ENCODE peak calls at places on chromosomes 6 and 20, in eight cellular contexts. M is tibial artery, Y is OCI-LY7, Q is GM13977, F is prostate gland, E is fibroblast of villous mesenchyme, V is WERI-Rb-1, H is neural crest cell. B is an unnamed sample.

GRCh38 chr20:17895641-17896246 is 72.8 kb downstream of the SNX5 start:
- DNase-seq in Y (no peak), H (no peak), V (no peak), F (no peak), E (peak; percentile 61), Q (peak; percentile 65), M (peak; percentile 65), B (peak; percentile 93)

GRCh38 chr20:57216669-57217068 is 49.8 kb downstream of the BMP7 start:
- DNase-seq in E (no peak), Y (no peak), F (no peak), V (no peak), Q (no peak), H (no peak), M (no peak), B (no peak)

GRCh38 chr6:3687847-3688246 is 63.7 kb downstream of the PXDC1 start:
- DNase-seq in M (no peak), Y (no peak), V (no peak), E (no peak), Q (no peak), H (no peak), F (no peak), B (no peak)

GRCh38 chr20:59829415-59830106 is 103.9 kb downstream of the SYCP2 start:
- DNase-seq in F (no peak), H (no peak), Q (peak; percentile 7), E (no peak), Y (no peak), V (no peak), M (no peak), B (no peak)

GRCh38 chr6:93300661-93301060 is 118.7 kb downstream of the EPHA7 start:
- DNase-seq in E (no peak), M (no peak), V (no peak), Y (no peak), H (no peak), Q (no peak), F (no peak), B (no peak)

GRCh38 chr6:42627674-42628073 is 63.8 kb downstream of the UBR2 start:
- DNase-seq in M (no peak), Y (no peak), E (no peak), V (no peak), F (no peak), Q (no peak), H (no peak), B (no peak)

GRCh38 chr6:467111-467510 is 75.6 kb downstream of the IRF4 start:
- DNase-seq in F (no peak), Y (no peak), E (no peak), M (no peak), Q (no peak), V (no peak), H (no peak), B (no peak)

GRCh38 chr20:23193985-23194384 is 107.9 kb upstream of the CD93 start:
- DNase-seq in M (no peak), F (no peak), H (no peak), Y (no peak), Q (no peak), E (peak; percentile 21), V (no peak), B (no peak)

GRCh38 chr6:36958775-36959554 is 4.4 kb downstream of the PI16 start:
- DNase-seq in V (no peak), E (no peak), M (no peak), H (no peak), Q (no peak), F (no peak), Y (no peak), B (no peak)

GRCh38 chr6:53741417-53741816 is 53.4 kb upstream of the LRRC1 start:
- DNase-seq in E (peak; percentile 68), V (no peak), Q (no peak), M (no peak), Y (no peak), F (no peak), H (no peak), B (peak; percentile 70)

GRCh38 chr6:139425780-139426179 is 51.3 kb upstream of the CITED2 start:
- DNase-seq in M (no peak), Y (no peak), E (no peak), Q (no peak), V (no peak), H (no peak), F (no peak), B (no peak)

GRCh38 chr6:144360401-144360800 is 75.3 kb downstream of the UTRN start:
- DNase-seq in Q (no peak), H (peak; percentile 14), Y (no peak), E (no peak), M (no peak), V (no peak), F (no peak), B (no peak)

GRCh38 chr20:25984933-25985332 is 288.3 kb upstream of the ZNF337 start:
- DNase-seq in F (no peak), V (no peak), Y (no peak), E (peak; percentile 66), H (no peak), Q (no peak), M (no peak), B (peak; percentile 64)

GRCh38 chr6:12334524-12335130 is 44.5 kb downstream of the EDN1 start:
- DNase-seq in Q (no peak), M (no peak), V (no peak), E (peak; percentile 41), H (no peak), Y (no peak), F (no peak), B (no peak)

GRCh38 chr6:44446626-44447297 is 59.3 kb downstream of the CDC5L start:
- DNase-seq in Q (no peak), M (no peak), E (peak; percentile 93), H (no peak), Y (no peak), V (no peak), F (no peak), B (no peak)

GRCh38 chr6:43669050-43669921 is 18.3 kb downstream of the MRPS18A start:
- DNase-seq in V (no peak), E (peak; percentile 75), F (no peak), Q (no peak), Y (no peak), H (no peak), M (peak; percentile 64), B (peak; percentile 4)

GRCh38 chr6:17086469-17086868 is 15.4 kb upstream of the STMND1 start:
- DNase-seq in Y (peak; percentile 2), E (peak; percentile 82), H (peak; percentile 28), F (peak; percentile 76), M (peak; percentile 25), Q (peak; percentile 34), V (peak; percentile 82), B (peak; percentile 39)

GRCh38 chr6:158041370-158041769 is 59.7 kb downstream of the SYNJ2 start:
- DNase-seq in H (no peak), F (no peak), V (no peak), M (peak; percentile 23), Y (no peak), Q (no peak), E (no peak), B (no peak)

GRCh38 chr20:47500554-47500953 is 1.1 kb upstream of the NCOA3 start:
- DNase-seq in H (no peak), M (no peak), V (no peak), F (no peak), Q (no peak), Y (no peak), E (no peak), B (no peak)

GRCh38 chr6:44272529-44272928 is 2.3 kb downstream of the TMEM151B start:
- DNase-seq in F (no peak), Y (no peak), M (no peak), E (no peak), V (no peak), H (no peak), Q (no peak), B (no peak)

GRCh38 chr6:167699141-167700036 is 127.3 kb upstream of the AFDN start:
- DNase-seq in M (peak; percentile 79), E (no peak), Y (peak; percentile 81), V (no peak), Q (no peak), H (no peak), F (no peak), B (peak; percentile 83)

GRCh38 chr20:47956261-47956995 is 171.1 kb upstream of the SULF2 start:
- DNase-seq in M (no peak), H (no peak), F (no peak), Q (no peak), E (no peak), V (peak; percentile 62), Y (no peak), B (no peak)

GRCh38 chr20:6637160-6637579 is 130.3 kb upstream of the BMP2 start:
- DNase-seq in M (no peak), F (no peak), V (no peak), E (no peak), Q (no peak), H (no peak), Y (no peak), B (no peak)

GRCh38 chr6:159169193-159169555 is at the start of gene FNDC1:
- DNase-seq in E (no peak), V (peak; percentile 52), H (peak; percentile 65), Q (peak; percentile 92), F (no peak), M (no peak), Y (peak; percentile 59), B (peak; percentile 67)
- TF ChIP-seq CTCF in E (no peak), V (peak; percentile 55), H (no peak), Q (peak; percentile 60), F (no peak), M (peak; percentile 35), Y (no peak), B (peak; percentile 13)

GRCh38 chr20:34246126-34246626 is 5.0 kb downstream of the ASIP start:
- DNase-seq in Y (no peak), V (no peak), F (no peak), H (no peak), Q (no peak), E (peak; percentile 12), M (no peak), B (no peak)
- TF ChIP-seq CTCF in Y (no peak), V (no peak), F (no peak), H (no peak), Q (no peak), E (no peak), M (no peak), B (no peak)

GRCh38 chr6:47307362-47308222 is 2.1 kb downstream of the TNFRSF21 start:
- DNase-seq in V (no peak), E (no peak), Y (no peak), M (no peak), F (no peak), H (no peak), Q (no peak), B (no peak)

GRCh38 chr6:47309326-47310130 is at the start of gene TNFRSF21:
- DNase-seq in V (peak; percentile 99), E (peak; percentile 91), Q (peak; percentile 91), F (peak; percentile 94), M (peak; percentile 87), Y (peak; percentile 93), H (peak; percentile 89), B (peak; percentile 91)

GRCh38 chr6:47308674-47309325 is 905 bp downstream of the TNFRSF21 start:
- DNase-seq in Y (peak; percentile 67), H (peak; percentile 18), E (peak; percentile 45), F (peak; percentile 14), V (peak; percentile 61), M (no peak), Q (peak; percentile 53), B (peak; percentile 15)

GRCh38 chr6:47308223-47308567 is 1.5 kb downstream of the TNFRSF21 start:
- DNase-seq in V (no peak), H (no peak), E (peak; percentile 27), Y (peak; percentile 51), F (no peak), M (no peak), Q (peak; percentile 17), B (no peak)

GRCh38 chr6:47310131-47310480 is 401 bp upstream of the TNFRSF21 start:
- DNase-seq in E (no peak), Q (no peak), H (no peak), V (no peak), M (no peak), Y (no peak), F (no peak), B (no peak)
- TF ChIP-seq CTCF in E (no peak), Q (no peak), H (no peak), V (no peak), M (no peak), Y (no peak), F (no peak), B (peak; percentile 24)

GRCh38 chr20:58246346-58246745 is 17.9 kb upstream of the ANKRD60 start:
- DNase-seq in M (no peak), F (no peak), H (no peak), E (no peak), Y (no peak), Q (no peak), V (peak; percentile 27), B (no peak)
- TF ChIP-seq CTCF in M (no peak), F (peak; percentile 6), H (peak; percentile 46), E (peak; percentile 45), Y (peak; percentile 44), Q (no peak), V (peak; percentile 53), B (no peak)